ENCODE peak calls at places on chromosome 7, in five cellular contexts. C, V, Y, B and F are unnamed samples.
A peak's percentile ranks its signal among the peaks of the same experiment; 100 is the strongest.

GRCh38 chr7:124856299-124856888 is 73.2 kb downstream of the POT1 start:
- DNase-seq in B (peak; percentile 49), Y (peak; percentile 49), V (peak; percentile 64), C (no peak), F (no peak)

GRCh38 chr7:116258734-116259133 is 48.4 kb downstream of the TES start:
- DNase-seq in C (no peak), B (peak; percentile 81), Y (peak; percentile 67), V (peak; percentile 81), F (no peak)

GRCh38 chr7:136180984-136181383 is 203.8 kb upstream of the MTPN start:
- DNase-seq in B (no peak), V (no peak), Y (no peak), C (no peak), F (no peak)

GRCh38 chr7:34093276-34093675 is 187.9 kb downstream of the BMPER start:
- DNase-seq in B (no peak), C (no peak), V (no peak), Y (no peak), F (no peak)

GRCh38 chr7:105862276-105862675 is 14.1 kb downstream of the ATXN7L1 start:
- DNase-seq in C (no peak), Y (no peak), V (no peak), B (no peak), F (no peak)

GRCh38 chr7:129607471-129608120 is 3.9 kb upstream of the NRF1 start:
- DNase-seq in B (no peak), Y (peak; percentile 35), C (no peak), V (peak; percentile 53), F (no peak)

GRCh38 chr7:82699773-82700186 is 256.2 kb upstream of the CACNA2D1 start:
- DNase-seq in C (no peak), V (peak; percentile 27), B (no peak), Y (peak; percentile 35), F (no peak)

GRCh38 chr7:101696-102376 is 90.5 kb upstream of the FAM20C start:
- DNase-seq in V (peak; percentile 48), B (no peak), Y (peak; percentile 2), C (no peak), F (no peak)

GRCh38 chr7:45885264-45885882 is 2.9 kb upstream of the IGFBP1 start:
- DNase-seq in V (no peak), C (peak; percentile 64), B (no peak), Y (no peak), F (no peak)

GRCh38 chr7:34991938-34992840 is 45.1 kb downstream of the DPY19L1 start:
- DNase-seq in V (peak; percentile 86), Y (no peak), B (peak; percentile 10), C (no peak), F (no peak)

GRCh38 chr7:30224511-30225031 is 59.8 kb upstream of the ZNRF2 start:
- DNase-seq in V (peak; percentile 53), B (peak; percentile 52), C (no peak), Y (no peak), F (no peak)

GRCh38 chr7:2529161-2530075 is 9.8 kb downstream of the LFNG start:
- DNase-seq in V (peak; percentile 52), Y (no peak), B (peak; percentile 60), C (peak; percentile 84), F (no peak)

GRCh38 chr7:26011039-26011696 is 140.8 kb upstream of the NFE2L3 start:
- DNase-seq in Y (no peak), C (no peak), B (no peak), V (no peak), F (no peak)

GRCh38 chr7:101532000-101532399 is 97.1 kb downstream of the MYL10 start:
- DNase-seq in B (no peak), C (no peak), V (no peak), Y (no peak), F (no peak)

GRCh38 chr7:20407585-20408466 is 77.1 kb downstream of the ITGB8 start:
- DNase-seq in Y (no peak), B (peak; percentile 47), V (peak; percentile 78), C (no peak), F (no peak)

GRCh38 chr7:81776972-81777371 is 7.1 kb upstream of the HGF start:
- DNase-seq in Y (no peak), V (no peak), C (no peak), B (no peak), F (no peak)

GRCh38 chr7:2353650-2354172 is 916 bp upstream of the EIF3B start:
- DNase-seq in C (peak; percentile 95), B (peak; percentile 93), Y (peak; percentile 94), V (peak; percentile 91), F (peak; percentile 97)

GRCh38 chr7:79593819-79594218 is 140.4 kb upstream of the MAGI2 start:
- DNase-seq in C (no peak), Y (no peak), B (peak; percentile 10), V (peak; percentile 17), F (no peak)

GRCh38 chr7:131238260-131238940 is 89.3 kb upstream of the MKLN1 start:
- DNase-seq in C (no peak), B (peak; percentile 77), V (peak; percentile 69), Y (peak; percentile 31), F (no peak)

GRCh38 chr7:96558530-96558929 is 151.1 kb downstream of the SEM1 start:
- DNase-seq in Y (no peak), C (no peak), B (peak; percentile 18), V (no peak), F (no peak)